ENCODE peak calls at places on chromosomes 4 and X, in four cellular contexts. C, I, F and P are unnamed samples.

GRCh38 chr4:16717266-16717970 is 181.0 kb downstream of the LDB2 start:
- DNase-seq in C (no peak), I (no peak), F (no peak), P (no peak)

GRCh38 chrX:154012336-154012991 is 7.2 kb downstream of the IRAK1 start:
- DNase-seq in F (no peak), I (no peak), C (no peak), P (no peak)

GRCh38 chr4:8922481-8922880 is 50.8 kb upstream of the HMX1 start:
- DNase-seq in I (no peak), C (no peak), F (no peak), P (no peak)

GRCh38 chr4:140809671-140810070 is 53.5 kb upstream of the TBC1D9 start:
- DNase-seq in F (no peak), I (no peak), C (no peak), P (no peak)

GRCh38 chrX:13327666-13328065 is 7.8 kb upstream of the ATXN3L start:
- DNase-seq in C (no peak), F (no peak), I (no peak), P (no peak)

GRCh38 chr4:174631901-174632758 is 109.8 kb upstream of the HPGD start:
- DNase-seq in I (peak), F (peak), C (peak), P (peak)

GRCh38 chr4:23332266-23332665 is 557.6 kb downstream of the PPARGC1A start:
- DNase-seq in I (no peak), C (no peak), F (no peak), P (no peak)

GRCh38 chr4:141684785-141685184 is 48.4 kb downstream of the IL15 start:
- DNase-seq in F (no peak), C (no peak), I (no peak), P (peak)

GRCh38 chrX:16774746-16775145 is 11.5 kb upstream of the TXLNG start:
- DNase-seq in C (no peak), I (no peak), F (no peak), P (no peak)

GRCh38 chr4:13196721-13197120 is 287.4 kb downstream of the RAB28 start:
- DNase-seq in F (no peak), I (no peak), C (no peak), P (no peak)

GRCh38 chr4:71217688-71218087 is 121.1 kb upstream of the SLC4A4 start:
- DNase-seq in I (no peak), C (no peak), F (no peak), P (no peak)

GRCh38 chr4:83772680-83773079 is 236.8 kb downstream of the GPAT3 start:
- DNase-seq in I (no peak), F (no peak), C (no peak), P (no peak)

GRCh38 chrX:12013220-12013619 is 125.1 kb upstream of the FRMPD4 start:
- DNase-seq in F (no peak), C (no peak), I (no peak), P (peak)

GRCh38 chr4:8837181-8837811 is 34.3 kb downstream of the HMX1 start:
- DNase-seq in I (no peak), F (no peak), C (peak), P (no peak)

GRCh38 chr4:189136462-189136861 is 804.2 kb upstream of the FRG1 start:
- DNase-seq in F (no peak), C (no peak), I (no peak), P (no peak)

GRCh38 chr4:8149664-8150063 is 8.9 kb downstream of the ABLIM2 start:
- DNase-seq in I (no peak), F (no peak), C (no peak), P (no peak)

GRCh38 chrX:124113799-124114600 is 152.5 kb downstream of the STAG2 start:
- DNase-seq in C (no peak), F (no peak), I (no peak), P (no peak)

GRCh38 chr4:52091811-52092210 is 40.7 kb downstream of the SPATA18 start:
- DNase-seq in C (no peak), F (peak), I (no peak), P (peak)

GRCh38 chr4:14110407-14110806 is 482.9 kb upstream of the BOD1L1 start:
- DNase-seq in I (no peak), F (no peak), C (no peak), P (peak)

GRCh38 chr4:56762484-56763250 is 58.8 kb downstream of the SPINK2 start:
- DNase-seq in C (no peak), F (no peak), I (no peak), P (no peak)

GRCh38 chrX:151042852-151043251 is 59.7 kb downstream of the HMGB3 start:
- DNase-seq in F (no peak), C (no peak), I (no peak), P (no peak)

GRCh38 chr4:13103382-13104015 is 380.6 kb downstream of the RAB28 start:
- DNase-seq in C (no peak), I (no peak), F (no peak), P (no peak)

GRCh38 chrX:83101961-83102360 is 406.1 kb upstream of the POU3F4 start:
- DNase-seq in F (no peak), I (no peak), C (no peak), P (no peak)

GRCh38 chrX:10769165-10769564 is 148.8 kb upstream of the MID1 start:
- DNase-seq in C (peak), F (peak), I (peak), P (peak)

GRCh38 chr4:47836655-47837581 is 949 bp downstream of the CORIN start:
- DNase-seq in I (peak), F (peak), C (peak), P (peak)

GRCh38 chr4:961651-962230 is 11.6 kb downstream of the DGKQ start:
- DNase-seq in I (no peak), C (no peak), F (no peak), P (no peak)

GRCh38 chr4:174214102-174214878 is 69.2 kb downstream of the FBXO8 start:
- DNase-seq in F (peak), I (no peak), C (no peak), P (no peak)

GRCh38 chr4:119623025-119623424 is 5.6 kb downstream of the PDE5A start:
- DNase-seq in F (no peak), I (no peak), C (no peak), P (peak)

DNA sequence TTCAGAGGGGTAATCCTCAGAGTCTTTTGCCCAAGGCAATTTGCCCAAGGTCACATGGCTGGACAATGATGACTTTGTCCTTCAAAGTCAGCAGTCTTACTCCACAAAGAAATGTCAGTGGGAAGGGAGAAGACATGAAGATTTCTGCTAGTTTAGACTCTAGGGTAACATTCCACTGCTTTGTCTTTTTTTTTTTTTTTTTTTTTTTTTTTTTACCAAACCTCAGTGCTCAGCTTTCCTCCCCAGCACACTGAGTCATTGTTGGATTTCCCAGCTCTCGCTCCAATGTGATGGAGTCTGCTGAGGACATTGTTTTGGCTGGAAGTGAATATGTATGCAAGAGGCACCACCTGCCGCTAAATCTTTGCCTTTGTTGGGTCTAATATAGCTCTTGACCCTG is 7.2 kb upstream of the C1QTNF7 start:
- DNase-seq in F (no peak), C (no peak), I (no peak), P (no peak)
- TF ChIP-seq EZH2phosphoT487 in F (no peak), C (no peak), I (no peak), P (no peak)

DNA sequence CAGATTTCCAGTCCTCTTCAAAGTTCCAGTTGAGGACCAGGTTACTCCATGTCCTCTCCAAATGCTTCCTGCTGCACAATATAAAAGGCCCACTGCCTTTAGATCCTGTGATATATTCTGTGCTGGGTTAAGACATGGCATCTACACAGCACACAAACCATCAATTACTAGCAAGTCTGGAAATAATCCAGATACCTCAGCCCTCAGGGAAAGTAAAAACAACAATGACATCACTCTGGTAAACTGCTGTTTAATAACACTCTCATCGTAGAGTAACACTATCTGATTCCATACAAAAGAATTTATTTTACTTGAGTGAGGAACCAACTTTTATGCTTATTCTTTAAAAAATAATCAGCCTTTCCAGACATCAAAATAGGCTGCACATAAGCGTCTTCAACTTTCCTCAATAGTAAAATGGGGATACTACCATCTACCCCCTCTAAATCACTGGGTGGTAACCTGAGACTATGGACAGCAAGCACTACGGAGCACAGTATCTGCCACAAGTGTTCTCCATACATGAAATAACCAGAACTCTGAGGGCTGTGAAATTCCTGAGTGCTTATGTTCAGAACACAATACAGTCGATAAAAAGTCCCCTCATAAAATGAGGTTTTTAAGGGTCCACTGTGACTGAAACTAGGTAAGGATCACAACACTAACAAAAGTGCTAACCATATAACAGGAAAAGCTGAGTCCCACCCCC is 53.4 kb downstream of the ABCG2 start:
- DNase-seq in F (peak), C (peak), I (no peak), P (peak)
- TF ChIP-seq EZH2phosphoT487 in F (no peak), C (no peak), I (no peak), P (no peak)

DNA sequence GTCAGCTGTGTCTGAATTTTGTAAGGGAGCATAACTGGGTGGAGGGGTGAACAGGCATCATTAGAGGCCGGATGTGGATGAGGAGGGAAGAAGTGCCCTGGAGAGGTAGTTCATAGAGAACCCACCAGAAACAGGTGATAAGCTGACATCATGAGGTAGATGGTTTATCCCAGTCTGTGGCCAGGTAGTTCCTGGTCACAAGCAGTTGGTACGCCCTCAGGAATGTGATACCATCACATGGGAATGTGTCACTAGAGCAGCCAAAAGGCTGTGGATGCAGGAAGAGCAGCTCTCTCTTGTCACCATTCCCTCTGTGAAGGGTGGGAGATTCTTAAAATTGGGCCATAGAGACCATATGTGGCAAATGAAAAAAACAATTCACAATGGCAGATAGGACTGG is 21.9 kb downstream of the MSN start:
- DNase-seq in I (no peak), F (no peak), C (no peak), P (peak)
- TF ChIP-seq EZH2phosphoT487 in I (no peak), F (no peak), C (no peak), P (no peak)

GRCh38 chrX:46777971-46778810 is 19.3 kb upstream of the SLC9A7 start:
- DNase-seq in F (no peak), I (no peak), C (no peak), P (peak)
- TF ChIP-seq EZH2phosphoT487 in F (peak), I (no peak), C (no peak), P (no peak)

GRCh38 chr4:101199507-101200285 is 147.6 kb downstream of the PPP3CA start:
- DNase-seq in C (peak), I (no peak), F (no peak), P (peak)
- TF ChIP-seq EZH2phosphoT487 in C (no peak), I (no peak), F (no peak), P (no peak)

GRCh38 chrX:72566448-72566847 is 6.2 kb downstream of the HDAC8 start:
- DNase-seq in I (no peak), C (no peak), F (no peak), P (no peak)

GRCh38 chrX:72572248-72573157 is at the start of gene HDAC8:
- DNase-seq in F (peak), I (peak), C (peak), P (peak)

GRCh38 chrX:72573158-72573511 is 492 bp upstream of the HDAC8 start:
- DNase-seq in F (no peak), I (no peak), C (no peak), P (no peak)

GRCh38 chrX:72569786-72570185 is 2.9 kb downstream of the HDAC8 start:
- DNase-seq in F (no peak), C (no peak), I (no peak), P (peak)

GRCh38 chrX:72568406-72569092 is 4.1 kb downstream of the HDAC8 start:
- DNase-seq in I (no peak), F (no peak), C (no peak), P (peak)
- TF ChIP-seq EZH2phosphoT487 in I (no peak), F (no peak), C (no peak), P (no peak)

GRCh38 chrX:118973389-118974087 is 880 bp upstream of the LONRF3 start:
- DNase-seq in I (no peak), C (peak), F (no peak), P (peak)
- TF ChIP-seq EZH2phosphoT487 in I (no peak), C (no peak), F (no peak), P (no peak)

GRCh38 chrX:43974736-43975135 is 1.5 kb upstream of the NDP start:
- DNase-seq in C (no peak), I (no peak), F (no peak), P (peak)

GRCh38 chrX:43975747-43976146 is 2.6 kb upstream of the NDP start:
- DNase-seq in C (no peak), I (no peak), F (no peak), P (no peak)

GRCh38 chrX:43971966-43972961 is 926 bp downstream of the NDP start:
- DNase-seq in I (no peak), C (no peak), F (peak), P (peak)

GRCh38 chrX:43974076-43974475 is 886 bp upstream of the NDP start:
- DNase-seq in C (no peak), I (no peak), F (no peak), P (peak)

GRCh38 chrX:43973249-43973672 is at the start of gene NDP:
- DNase-seq in I (no peak), C (peak), F (peak), P (peak)
- TF ChIP-seq EZH2phosphoT487 in I (no peak), C (no peak), F (no peak), P (no peak)